ENCODE peak calls at places on chromosome 4, in seven cellular contexts. A is activated CD4-positive, alpha-beta T cell treated with anti-CD3 and anti-CD28 coated beads, Interleukin-2, amount 50 U/mL, for 24 hours; K is NCI-H1436; E is ELR; X is astrocyte; P is activated CD8-positive, alpha-beta memory T cell treated with anti-CD3 and anti-CD28 coated beads for 48 hours; N is T-helper 1 cell. S is an unnamed sample.

GRCh38 chr4:13947921-13948320 is 320.4 kb upstream of the BOD1L1 start:
- DNase-seq in A (no peak), P (no peak), X (no peak), E (no peak), N (no peak), K (no peak), S (no peak)

GRCh38 chr4:71270901-71271300 is 67.9 kb upstream of the SLC4A4 start:
- DNase-seq in P (no peak), X (no peak), K (no peak), N (no peak), A (no peak), E (peak), S (no peak)

GRCh38 chr4:81786063-81786763 is 314.5 kb upstream of the RASGEF1B start:
- DNase-seq in N (no peak), E (no peak), X (no peak), A (no peak), P (no peak), K (peak), S (no peak)

GRCh38 chr4:107736924-107737448 is 17.0 kb upstream of the PAPSS1 start:
- DNase-seq in N (peak), K (no peak), P (peak), X (no peak), A (peak), E (peak), S (no peak)

GRCh38 chr4:82398263-82398662 is 24.5 kb upstream of the HNRNPD start:
- DNase-seq in P (no peak), X (no peak), A (no peak), E (no peak), K (no peak), N (no peak), S (no peak)

GRCh38 chr4:140856692-140857091 is 100.5 kb upstream of the TBC1D9 start:
- DNase-seq in A (no peak), P (no peak), K (no peak), E (peak), X (peak), N (no peak), S (no peak)

GRCh38 chr4:98838977-98839618 is 89.8 kb downstream of the EIF4E start:
- DNase-seq in A (no peak), P (no peak), K (no peak), N (no peak), X (peak), E (peak), S (no peak)

GRCh38 chr4:182937268-182938208 is 20.4 kb upstream of the DCTD start:
- DNase-seq in N (no peak), K (no peak), P (no peak), E (no peak), A (no peak), X (no peak), S (no peak)

GRCh38 chr4:41363384-41363981 is 106.8 kb downstream of the UCHL1 start:
- DNase-seq in K (no peak), N (no peak), P (no peak), A (no peak), X (peak), E (peak), S (no peak)

GRCh38 chr4:159698336-159698735 is 595.5 kb downstream of the RAPGEF2 start:
- DNase-seq in K (no peak), P (no peak), E (no peak), A (no peak), X (peak), N (no peak), S (no peak)

GRCh38 chr4:177479063-177479462 is 36.8 kb upstream of the AGA start:
- DNase-seq in E (no peak), K (no peak), A (no peak), X (no peak), P (no peak), N (no peak), S (no peak)

GRCh38 chr4:150579591-150580234 is 2.2 kb upstream of the MAB21L2 start:
- DNase-seq in X (peak), P (no peak), E (no peak), A (no peak), K (no peak), N (no peak), S (no peak)

GRCh38 chr4:158786155-158786581 is 17.3 kb downstream of the FNIP2 start:
- DNase-seq in K (no peak), N (no peak), X (peak), P (no peak), A (no peak), E (no peak), S (no peak)

GRCh38 chr4:139710073-139710472 is 44.5 kb downstream of the MGST2 start:
- DNase-seq in A (no peak), P (no peak), K (no peak), N (no peak), E (no peak), X (peak), S (no peak)